ENCODE peak calls at places on chromosome 14, in four cellular contexts. One of them, this sample, is unnamed.

GRCh38 chr14:54610051-54610977 is 43.4 kb downstream of the SAMD4A start:
- DNase-seq in upper lobe of left lung: no peak
- DNase-seq in IMR-90: peak
- DNase-seq in heart left ventricle: no peak
- DNase-seq in this sample: no peak

GRCh38 chr14:51072976-51073375 is 21.9 kb downstream of the TRIM9 start:
- DNase-seq in heart left ventricle: no peak
- DNase-seq in upper lobe of left lung: no peak
- DNase-seq in IMR-90: no peak
- DNase-seq in this sample: no peak

GRCh38 chr14:38256358-38256840 is 506 bp upstream of the CLEC14A start:
- DNase-seq in heart left ventricle: no peak
- DNase-seq in IMR-90: peak
- DNase-seq in upper lobe of left lung: no peak
- DNase-seq in this sample: no peak

GRCh38 chr14:78767436-78767835 is 597.3 kb downstream of the NRXN3 start:
- DNase-seq in heart left ventricle: no peak
- DNase-seq in upper lobe of left lung: no peak
- DNase-seq in IMR-90: no peak
- DNase-seq in this sample: no peak

GRCh38 chr14:53531730-53532129 is 378.6 kb upstream of the DDHD1 start:
- DNase-seq in heart left ventricle: no peak
- DNase-seq in upper lobe of left lung: no peak
- DNase-seq in IMR-90: no peak
- DNase-seq in this sample: no peak

GRCh38 chr14:52313903-52314481 is at the start of gene PTGER2:
- DNase-seq in upper lobe of left lung: peak
- DNase-seq in heart left ventricle: peak
- DNase-seq in IMR-90: peak
- DNase-seq in this sample: peak

GRCh38 chr14:50667491-50668007 is 557 bp downstream of the SAV1 start:
- DNase-seq in IMR-90: no peak
- DNase-seq in upper lobe of left lung: peak
- DNase-seq in heart left ventricle: no peak
- DNase-seq in this sample: no peak

GRCh38 chr14:43706901-43707300 is 800.2 kb downstream of the FSCB start:
- DNase-seq in heart left ventricle: no peak
- DNase-seq in upper lobe of left lung: no peak
- DNase-seq in IMR-90: peak
- DNase-seq in this sample: no peak

GRCh38 chr14:92106095-92106937 is at the start of gene ATXN3:
- DNase-seq in IMR-90: peak
- DNase-seq in heart left ventricle: peak
- DNase-seq in upper lobe of left lung: peak
- DNase-seq in this sample: peak

GRCh38 chr14:23153891-23154796 is 29.3 kb downstream of the SLC7A8 start:
- DNase-seq in IMR-90: no peak
- DNase-seq in heart left ventricle: peak
- DNase-seq in upper lobe of left lung: peak
- DNase-seq in this sample: peak

GRCh38 chr14:54718046-54718445 is 151.1 kb downstream of the SAMD4A start:
- DNase-seq in upper lobe of left lung: no peak
- DNase-seq in IMR-90: peak
- DNase-seq in heart left ventricle: no peak
- DNase-seq in this sample: no peak

GRCh38 chr14:60922050-60922449 is 58.8 kb downstream of the TRMT5 start:
- DNase-seq in heart left ventricle: no peak
- DNase-seq in IMR-90: peak
- DNase-seq in upper lobe of left lung: no peak
- DNase-seq in this sample: no peak

GRCh38 chr14:95098984-95099599 is 58.2 kb downstream of the DICER1 start:
- DNase-seq in heart left ventricle: peak
- DNase-seq in IMR-90: peak
- DNase-seq in upper lobe of left lung: peak
- DNase-seq in this sample: peak

GRCh38 chr14:54258382-54258781 is 138.4 kb upstream of the CDKN3 start:
- DNase-seq in upper lobe of left lung: no peak
- DNase-seq in IMR-90: no peak
- DNase-seq in heart left ventricle: no peak
- DNase-seq in this sample: no peak

GRCh38 chr14:88013750-88014349 is 8.9 kb downstream of the GPR65 start:
- DNase-seq in upper lobe of left lung: peak
- DNase-seq in IMR-90: peak
- DNase-seq in heart left ventricle: peak
- DNase-seq in this sample: peak

GRCh38 chr14:35438910-35439713 is 34.6 kb upstream of the NFKBIA start:
- DNase-seq in upper lobe of left lung: no peak
- DNase-seq in IMR-90: no peak
- DNase-seq in heart left ventricle: no peak
- DNase-seq in this sample: no peak

DNA sequence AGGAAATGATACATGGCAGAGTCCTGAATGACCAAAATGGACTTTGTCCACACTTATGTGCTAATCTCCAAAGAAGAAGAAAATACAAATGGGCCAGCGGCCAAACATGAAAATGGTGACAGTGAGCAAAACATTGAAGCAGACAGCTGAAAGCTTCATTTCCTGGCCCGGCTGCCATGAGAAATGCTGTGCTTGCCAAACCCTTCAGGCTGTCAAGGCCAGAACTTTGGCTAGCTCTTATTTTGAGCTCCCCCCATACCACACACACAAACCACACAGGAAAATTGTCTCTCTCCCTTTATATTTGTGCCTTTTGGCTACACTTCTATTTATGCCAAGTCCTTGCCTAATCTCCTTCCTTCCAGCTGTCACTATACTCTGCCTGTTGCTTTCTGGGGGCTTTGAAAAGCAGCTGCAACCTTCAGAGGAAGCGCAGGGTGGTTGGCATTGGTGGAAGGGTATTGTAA is 323.8 kb downstream of the RAD51B start:
- DNase-seq in upper lobe of left lung: peak
- DNase-seq in heart left ventricle: peak
- DNase-seq in IMR-90: peak
- DNase-seq in this sample: peak
- H3K27ac ChIP-seq in upper lobe of left lung: peak
- H3K27ac ChIP-seq in heart left ventricle: peak
- H3K27ac ChIP-seq in IMR-90: peak
- H3K27ac ChIP-seq in this sample: peak

GRCh38 chr14:101216725-101217463 is 313.4 kb upstream of the RTL1 start:
- DNase-seq in heart left ventricle: no peak
- DNase-seq in upper lobe of left lung: peak
- DNase-seq in IMR-90: no peak
- DNase-seq in this sample: no peak
- TF ChIP-seq POLR2A in heart left ventricle: no peak
- TF ChIP-seq POLR2A in upper lobe of left lung: no peak
- TF ChIP-seq POLR2A in IMR-90: no peak
- TF ChIP-seq POLR2A in this sample: no peak

GRCh38 chr14:74947353-74948227 is 7.8 kb downstream of the PGF start:
- DNase-seq in heart left ventricle: no peak
- DNase-seq in IMR-90: no peak
- DNase-seq in upper lobe of left lung: no peak
- DNase-seq in this sample: no peak

GRCh38 chr14:74942608-74943007 is 12.8 kb downstream of the PGF start:
- DNase-seq in IMR-90: no peak
- DNase-seq in upper lobe of left lung: no peak
- DNase-seq in heart left ventricle: no peak
- DNase-seq in this sample: no peak

GRCh38 chr14:74945852-74946658 is 9.3 kb downstream of the PGF start:
- DNase-seq in heart left ventricle: peak
- DNase-seq in upper lobe of left lung: peak
- DNase-seq in IMR-90: peak
- DNase-seq in this sample: peak

GRCh38 chr14:74946659-74947281 is 8.6 kb downstream of the PGF start:
- DNase-seq in IMR-90: no peak
- DNase-seq in heart left ventricle: peak
- DNase-seq in upper lobe of left lung: no peak
- DNase-seq in this sample: no peak

GRCh38 chr14:74945261-74945851 is 10.0 kb downstream of the PGF start:
- DNase-seq in upper lobe of left lung: no peak
- DNase-seq in IMR-90: no peak
- DNase-seq in heart left ventricle: no peak
- DNase-seq in this sample: no peak
- TF ChIP-seq CTCF in upper lobe of left lung: no peak
- TF ChIP-seq CTCF in IMR-90: peak
- TF ChIP-seq CTCF in heart left ventricle: peak
- TF ChIP-seq CTCF in this sample: peak

GRCh38 chr14:97705107-97705506 is 907.9 kb downstream of the VRK1 start:
- DNase-seq in upper lobe of left lung: no peak
- DNase-seq in IMR-90: no peak
- DNase-seq in heart left ventricle: no peak
- DNase-seq in this sample: no peak

GRCh38 chr14:97704316-97704715 is 907.1 kb downstream of the VRK1 start:
- DNase-seq in heart left ventricle: no peak
- DNase-seq in IMR-90: no peak
- DNase-seq in upper lobe of left lung: no peak
- DNase-seq in this sample: no peak

GRCh38 chr14:97706814-97707213 is 909.6 kb downstream of the VRK1 start:
- DNase-seq in IMR-90: no peak
- DNase-seq in heart left ventricle: no peak
- DNase-seq in upper lobe of left lung: no peak
- DNase-seq in this sample: no peak

GRCh38 chr14:97705976-97706375 is 908.8 kb downstream of the VRK1 start:
- DNase-seq in IMR-90: no peak
- DNase-seq in upper lobe of left lung: peak
- DNase-seq in heart left ventricle: no peak
- DNase-seq in this sample: no peak

GRCh38 chr14:97703006-97703760 is 906.0 kb downstream of the VRK1 start:
- DNase-seq in heart left ventricle: no peak
- DNase-seq in upper lobe of left lung: no peak
- DNase-seq in IMR-90: no peak
- DNase-seq in this sample: no peak
- H3K27ac ChIP-seq in heart left ventricle: no peak
- H3K27ac ChIP-seq in upper lobe of left lung: peak
- H3K27ac ChIP-seq in IMR-90: no peak
- H3K27ac ChIP-seq in this sample: no peak

GRCh38 chr14:68795602-68796417 is 2.9 kb upstream of the ZFP36L1 start:
- DNase-seq in upper lobe of left lung: peak
- DNase-seq in heart left ventricle: peak
- DNase-seq in IMR-90: peak
- DNase-seq in this sample: peak
- TF ChIP-seq POLR2A in upper lobe of left lung: peak
- TF ChIP-seq POLR2A in heart left ventricle: no peak
- TF ChIP-seq POLR2A in IMR-90: peak
- TF ChIP-seq POLR2A in this sample: peak

DNA sequence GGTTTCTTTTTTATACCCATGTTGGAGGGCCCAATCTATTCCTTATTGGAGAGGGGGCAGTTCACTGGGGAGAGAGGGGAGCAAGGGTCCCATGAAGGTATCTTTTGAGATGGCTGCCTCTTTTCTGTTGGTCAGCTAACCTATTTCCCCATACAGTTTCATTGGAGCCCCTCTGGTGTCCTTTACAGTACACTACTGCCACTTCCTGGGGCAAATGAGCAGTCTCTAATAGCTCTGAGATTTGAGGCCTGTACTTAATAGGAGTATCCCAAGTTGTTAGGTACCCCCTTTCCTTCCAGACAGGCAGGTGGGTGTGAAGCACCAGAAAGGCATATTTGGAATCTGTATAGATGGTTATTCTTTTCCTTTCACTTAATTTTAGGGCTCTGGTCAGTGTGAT is 41.3 kb upstream of the RNU6-8 start:
- DNase-seq in upper lobe of left lung: no peak
- DNase-seq in heart left ventricle: no peak
- DNase-seq in IMR-90: no peak
- DNase-seq in this sample: no peak
- TF ChIP-seq CTCF in upper lobe of left lung: no peak
- TF ChIP-seq CTCF in heart left ventricle: peak
- TF ChIP-seq CTCF in IMR-90: peak
- TF ChIP-seq CTCF in this sample: no peak

GRCh38 chr14:103206023-103206481 is 82.8 kb downstream of the TNFAIP2 start:
- DNase-seq in heart left ventricle: no peak
- DNase-seq in upper lobe of left lung: no peak
- DNase-seq in IMR-90: no peak
- DNase-seq in this sample: no peak
- H3K27ac ChIP-seq in heart left ventricle: peak
- H3K27ac ChIP-seq in upper lobe of left lung: peak
- H3K27ac ChIP-seq in IMR-90: no peak
- H3K27ac ChIP-seq in this sample: peak